ENCODE peak calls at places on chromosomes 2 and 18, in four cellular contexts. E, U, H and Y are unnamed samples.

GRCh38 chr2:33291278-33292013 is 185.0 kb upstream of the RASGRP3 start:
- DNase-seq in E (peak; percentile 11), H (no peak), U (peak; percentile 78), Y (no peak)

GRCh38 chr2:150699208-150699607 is 211.7 kb upstream of the RND3 start:
- DNase-seq in U (no peak), E (no peak), H (no peak), Y (no peak)

GRCh38 chr18:29849145-29849544 is 1193.4 kb downstream of the DSC3 start:
- DNase-seq in U (no peak), E (no peak), H (no peak), Y (no peak)

GRCh38 chr2:8457092-8457481 is 224.8 kb upstream of the ID2 start:
- DNase-seq in U (no peak), H (no peak), E (no peak), Y (no peak)

GRCh38 chr2:71778514-71779305 is 325.3 kb downstream of the DYSF start:
- DNase-seq in E (peak; percentile 9), H (no peak), U (no peak), Y (no peak)

GRCh38 chr18:74019864-74020263 is 127.8 kb downstream of the FBXO15 start:
- DNase-seq in U (no peak), H (no peak), E (no peak), Y (no peak)

GRCh38 chr18:77008006-77008405 is 124.6 kb downstream of the MBP start:
- DNase-seq in E (no peak), H (no peak), U (no peak), Y (peak; percentile 51)

GRCh38 chr2:217650229-217650628 is 352.6 kb downstream of the TNS1 start:
- DNase-seq in E (no peak), U (no peak), H (no peak), Y (no peak)

GRCh38 chr2:39875182-39875913 is 96.3 kb upstream of the THUMPD2 start:
- DNase-seq in E (no peak), U (peak; percentile 89), H (peak; percentile 35), Y (peak; percentile 75)

GRCh38 chr2:40716879-40717278 is 265.0 kb upstream of the SLC8A1 start:
- DNase-seq in E (no peak), H (no peak), U (peak; percentile 61), Y (no peak)

GRCh38 chr2:162929571-162929970 is 91.0 kb upstream of the KCNH7 start:
- DNase-seq in H (no peak), E (no peak), U (no peak), Y (no peak)

GRCh38 chr2:69618362-69618761 is 25.2 kb downstream of the AAK1 start:
- DNase-seq in U (no peak), E (no peak), H (peak; percentile 7), Y (peak; percentile 75)

GRCh38 chr2:219254590-219255219 is 987 bp upstream of the TUBA4A start:
- DNase-seq in U (no peak), H (no peak), E (no peak), Y (no peak)

GRCh38 chr2:71619230-71619741 is 165.9 kb downstream of the DYSF start:
- DNase-seq in H (no peak), U (no peak), E (no peak), Y (no peak)

GRCh38 chr2:6960659-6961058 is 43.4 kb downstream of the RNF144A start:
- DNase-seq in U (no peak), H (no peak), E (peak; percentile 48), Y (no peak)

GRCh38 chr2:168394262-168394661 is 61.8 kb upstream of the CERS6 start:
- DNase-seq in H (no peak), U (no peak), E (no peak), Y (no peak)

GRCh38 chr18:77222464-77222863 is 27.2 kb upstream of the GALR1 start:
- DNase-seq in H (no peak), E (no peak), U (no peak), Y (no peak)

GRCh38 chr2:85867121-85867520 is 21.7 kb downstream of the ST3GAL5 start:
- DNase-seq in U (no peak), H (no peak), E (no peak), Y (peak; percentile 43)

GRCh38 chr18:77486985-77487384 is 237.3 kb downstream of the GALR1 start:
- DNase-seq in E (no peak), U (no peak), H (no peak), Y (no peak)

GRCh38 chr2:148614332-148615049 is 30.1 kb upstream of the EPC2 start:
- DNase-seq in H (no peak), U (peak; percentile 27), E (no peak), Y (no peak)

GRCh38 chr2:110149330-110150220 is 34.0 kb upstream of the MALL start:
- DNase-seq in U (peak; percentile 93), H (no peak), E (no peak), Y (no peak)
- H3K27ac ChIP-seq in U (peak overlapping the region; percentile 80), H (no peak overlapping the region), E (no peak overlapping the region), Y (peak overlapping the region; percentile 38)

GRCh38 chr2:227339098-227339599 is 14.1 kb downstream of the MFF start:
- DNase-seq in H (no peak), E (no peak), U (no peak), Y (no peak)

GRCh38 chr2:227341553-227341952 is 16.5 kb downstream of the MFF start:
- DNase-seq in E (no peak), H (no peak), U (no peak), Y (no peak)

GRCh38 chr2:227340106-227340505 is 15.1 kb downstream of the MFF start:
- DNase-seq in H (no peak), E (no peak), U (no peak), Y (no peak)

GRCh38 chr2:227335713-227336112 is 10.7 kb downstream of the MFF start:
- DNase-seq in H (no peak), E (no peak), U (no peak), Y (no peak)
- H3K36me3 ChIP-seq in H (peaks cover 30% of the 10 kb centered on the region), E (no peaks in the 10 kb centered on the region), U (peaks cover 14% of the 10 kb centered on the region), Y (peaks cover 50% of the 10 kb centered on the region)

GRCh38 chr18:59908790-59909189 is 9.0 kb downstream of the PMAIP1 start:
- DNase-seq in U (no peak), E (no peak), H (no peak), Y (no peak)

GRCh38 chr18:59911600-59911999 is 11.8 kb downstream of the PMAIP1 start:
- DNase-seq in U (no peak), E (no peak), H (no peak), Y (no peak)

GRCh38 chr18:59910967-59911366 is 11.2 kb downstream of the PMAIP1 start:
- DNase-seq in U (no peak), E (no peak), H (no peak), Y (no peak)

GRCh38 chr18:59907660-59908059 is 7.9 kb downstream of the PMAIP1 start:
- DNase-seq in U (no peak), E (no peak), H (no peak), Y (no peak)

GRCh38 chr18:59909289-59910036 is 9.7 kb downstream of the PMAIP1 start:
- DNase-seq in U (no peak), E (no peak), H (no peak), Y (no peak)
- H3K4me3 ChIP-seq in U (no peak overlapping the region), E (no peak overlapping the region), H (no peak overlapping the region), Y (no peak overlapping the region)

GRCh38 chr2:239154971-239155805 is 245.6 kb downstream of the HDAC4 start:
- DNase-seq in H (no peak), U (no peak), E (no peak), Y (peak; percentile 46)

GRCh38 chr2:239155806-239156480 is 244.9 kb downstream of the HDAC4 start:
- DNase-seq in U (no peak), H (no peak), E (no peak), Y (no peak)

GRCh38 chr2:239152239-239152915 is 248.4 kb downstream of the HDAC4 start:
- DNase-seq in U (no peak), H (no peak), E (no peak), Y (no peak)

GRCh38 chr2:239152916-239153305 is 247.9 kb downstream of the HDAC4 start:
- DNase-seq in E (no peak), H (no peak), U (no peak), Y (no peak)

GRCh38 chr2:239153806-239154591 is 246.8 kb downstream of the HDAC4 start:
- DNase-seq in E (no peak), H (no peak), U (no peak), Y (no peak)
- H3K27ac ChIP-seq in E (no peak overlapping the region), H (no peak overlapping the region), U (no peak overlapping the region), Y (no peak overlapping the region)

DNA sequence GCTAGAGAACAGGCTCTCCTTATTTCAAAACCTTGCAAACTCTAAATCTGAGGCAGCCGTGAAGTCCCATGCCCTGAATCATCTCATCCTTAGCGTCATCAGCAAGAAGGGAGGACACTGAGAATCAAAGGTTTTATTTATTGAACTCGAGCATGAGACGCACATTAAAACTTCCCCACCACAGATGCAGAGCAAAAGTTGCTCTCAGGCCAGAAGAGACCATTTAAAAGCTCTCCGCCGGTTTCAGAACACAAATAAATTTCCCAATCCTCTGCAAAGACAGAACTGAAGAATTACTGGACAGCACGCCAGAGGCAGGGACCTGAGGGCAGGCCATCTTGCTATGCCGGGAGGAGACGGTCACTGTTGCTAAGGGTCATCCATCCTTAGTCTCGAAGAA is 1.3 kb downstream of the AMMECR1L start:
- DNase-seq in H (no peak), E (no peak), U (peak; percentile 61), Y (no peak)
- H3K36me3 ChIP-seq in H (peaks cover 4% of the 10 kb centered on the region), E (no peaks in the 10 kb centered on the region), U (peaks cover 23% of the 10 kb centered on the region), Y (peaks cover 18% of the 10 kb centered on the region)

DNA sequence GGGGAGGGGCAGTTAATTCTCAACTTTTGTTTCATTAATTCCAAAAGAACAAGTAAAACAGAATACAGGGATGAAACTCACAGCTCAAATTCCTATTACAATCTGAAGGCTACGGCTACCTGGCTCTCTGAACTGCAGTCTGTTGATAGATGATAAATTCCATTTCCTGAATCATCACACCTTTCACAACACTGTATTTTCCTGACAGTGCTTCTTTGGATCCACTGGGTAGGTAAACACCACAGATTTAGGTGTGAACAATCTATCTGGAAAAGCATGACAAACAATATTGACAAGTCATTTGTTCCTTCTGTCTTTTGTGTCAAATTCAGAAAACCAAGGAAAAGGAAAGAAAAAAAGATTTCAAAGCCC is 843.2 kb downstream of the LRRTM4 start:
- DNase-seq in H (no peak), E (no peak), U (no peak), Y (no peak)
- H3K4me3 ChIP-seq in H (no peak overlapping the region), E (no peak overlapping the region), U (no peak overlapping the region), Y (no peak overlapping the region)

GRCh38 chr2:237882510-237883481 is 23.4 kb downstream of the RAMP1 start:
- DNase-seq in E (no peak), H (no peak), U (no peak), Y (no peak)
- H3K27ac ChIP-seq in E (no peak overlapping the region), H (peak overlapping the region; percentile 37), U (no peak overlapping the region), Y (peak overlapping the region; percentile 10)

DNA sequence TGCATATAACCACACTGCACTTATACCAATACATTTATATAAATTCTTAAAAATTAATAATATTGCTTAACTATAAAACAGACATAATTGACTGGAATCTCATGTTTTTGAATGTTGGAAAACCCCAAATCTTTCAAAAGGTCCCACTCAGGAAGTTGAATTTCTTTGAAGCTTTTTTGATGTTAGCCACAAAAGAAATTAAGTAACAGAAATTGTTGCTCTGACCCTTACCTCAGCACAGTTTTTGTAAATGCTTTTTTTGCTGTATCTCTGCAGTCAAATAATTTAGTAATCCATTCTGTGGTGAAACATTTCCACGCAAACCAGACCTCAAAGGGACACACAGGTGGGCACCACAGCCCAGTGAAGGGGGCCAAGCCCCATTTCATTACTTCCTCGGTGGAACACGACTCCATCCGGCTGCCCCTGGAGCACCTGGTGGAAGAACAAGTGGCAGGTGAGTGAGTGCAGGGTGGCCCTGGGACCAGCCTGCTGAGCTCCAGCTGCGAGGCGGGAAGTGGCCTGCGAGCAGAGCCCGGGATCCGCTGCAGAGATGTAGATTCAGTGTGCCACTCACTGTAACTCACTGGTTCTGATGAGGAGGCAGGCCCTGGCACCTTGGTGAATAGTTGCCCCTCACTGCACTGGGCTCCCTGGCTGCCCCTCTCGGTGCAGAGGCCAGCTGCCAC is 8.4 kb downstream of the SCLY start:
- DNase-seq in U (no peak), E (no peak), H (no peak), Y (no peak)
- H3K36me3 ChIP-seq in U (peaks cover 16% of the 10 kb centered on the region), E (peaks cover 4% of the 10 kb centered on the region), H (peaks cover 7% of the 10 kb centered on the region), Y (peaks cover 18% of the 10 kb centered on the region)